ENCODE peak calls at places on chromosomes 7 and 10, in four cellular contexts. K is lower lobe of right lung, R is psoas muscle, O is pancreas. J is an unnamed sample.

GRCh38 chr10:103181244-103181643 is 11.8 kb downstream of the NT5C2 start:
- DNase-seq in O (no peak), R (no peak), K (no peak), J (no peak)

GRCh38 chr10:97850446-97850845 is 803 bp downstream of the GOLGA7B start:
- DNase-seq in O (no peak), K (no peak), R (no peak), J (no peak)

GRCh38 chr7:16078076-16078952 is 343.0 kb downstream of the CRPPA start:
- DNase-seq in R (no peak), K (no peak), O (no peak), J (no peak)

GRCh38 chr10:100901051-100901450 is 11.7 kb upstream of the SLF2 start:
- DNase-seq in O (no peak), R (no peak), K (no peak), J (no peak)

GRCh38 chr10:130557181-130557580 is 421.0 kb downstream of the GLRX3 start:
- DNase-seq in R (no peak), K (no peak), O (no peak), J (no peak)

GRCh38 chr10:114279886-114280644 is 41.0 kb downstream of the VWA2 start:
- DNase-seq in K (no peak), R (no peak), O (no peak), J (no peak)

GRCh38 chr7:6382797-6383196 is 65.0 kb downstream of the DAGLB start:
- DNase-seq in O (no peak), K (no peak), R (no peak), J (no peak)

GRCh38 chr10:116470768-116471415 is 43.2 kb downstream of the PNLIPRP3 start:
- DNase-seq in K (no peak), R (no peak), O (peak; percentile 51), J (no peak)

GRCh38 chr10:118034755-118035154 is 12.0 kb downstream of the RAB11FIP2 start:
- DNase-seq in O (no peak), K (peak; percentile 49), R (no peak), J (peak; percentile 35)

GRCh38 chr7:93720106-93720505 is 145.6 kb upstream of the CALCR start:
- DNase-seq in O (no peak), R (no peak), K (no peak), J (no peak)

GRCh38 chr10:110115784-110116520 is 91.5 kb upstream of the MXI1 start:
- DNase-seq in K (no peak), O (no peak), R (no peak), J (no peak)

GRCh38 chr10:13872411-13872810 is 285.6 kb downstream of the PRPF18 start:
- DNase-seq in O (no peak), K (no peak), R (no peak), J (no peak)

GRCh38 chr10:131617113-131617877 is 283.5 kb upstream of the PPP2R2D start:
- DNase-seq in K (no peak), R (no peak), O (no peak), J (no peak)

GRCh38 chr7:133912916-133913697 is 214.0 kb upstream of the LRGUK start:
- DNase-seq in O (no peak), K (no peak), R (no peak), J (no peak)

GRCh38 chr10:77287647-77288120 is 349.9 kb downstream of the KCNMA1 start:
- DNase-seq in O (no peak), R (no peak), K (no peak), J (no peak)

GRCh38 chr10:50469288-50469687 is 154.5 kb downstream of the SGMS1 start:
- DNase-seq in O (no peak), K (no peak), R (no peak), J (no peak)

GRCh38 chr10:34886906-34887615 is 72.0 kb upstream of the PARD3 start:
- DNase-seq in O (no peak), R (no peak), K (no peak), J (no peak)

GRCh38 chr7:143411976-143412708 is 3.5 kb upstream of the EPHA1 start:
- DNase-seq in O (no peak), K (no peak), R (no peak), J (no peak)

GRCh38 chr10:129074939-129075338 is 392.1 kb upstream of the MGMT start:
- DNase-seq in R (no peak), O (no peak), K (no peak), J (no peak)

GRCh38 chr7:141354251-141354650 is 197.0 kb upstream of the AGK start:
- DNase-seq in O (no peak), R (no peak), K (no peak), J (no peak)

GRCh38 chr10:1323951-1324350 is 267.8 kb downstream of the WDR37 start:
- DNase-seq in O (no peak), R (no peak), K (no peak), J (no peak)

GRCh38 chr10:71209324-71210030 is 2.9 kb upstream of the UNC5B start:
- DNase-seq in O (no peak), R (no peak), K (no peak), J (no peak)

GRCh38 chr10:25547391-25547790 is 372.6 kb downstream of the GPR158 start:
- DNase-seq in K (no peak), R (no peak), O (no peak), J (no peak)

GRCh38 chr10:22712959-22713852 is 1.2 kb downstream of the PIP4K2A start:
- DNase-seq in K (peak; percentile 65), O (peak; percentile 36), R (peak; percentile 21), J (peak; percentile 87)

GRCh38 chr10:95337761-95338160 is 47.0 kb upstream of the PDLIM1 start:
- DNase-seq in O (no peak), K (no peak), R (no peak), J (no peak)

GRCh38 chr10:98486421-98486820 is 39.7 kb upstream of the HPS1 start:
- DNase-seq in R (no peak), O (no peak), K (no peak), J (no peak)

GRCh38 chr7:66348531-66348930 is 143.4 kb downstream of the TPST1 start:
- DNase-seq in K (no peak), O (no peak), R (no peak), J (no peak)

GRCh38 chr7:66353547-66353946 is 148.4 kb downstream of the TPST1 start:
- DNase-seq in R (no peak), K (no peak), O (no peak), J (no peak)

GRCh38 chr7:66355762-66356161 is 150.6 kb downstream of the TPST1 start:
- DNase-seq in O (no peak), K (no peak), R (no peak), J (no peak)

GRCh38 chr7:66348959-66349358 is 143.8 kb downstream of the TPST1 start:
- DNase-seq in O (no peak), K (no peak), R (no peak), J (no peak)

GRCh38 chr7:66352071-66352470 is 146.9 kb downstream of the TPST1 start:
- DNase-seq in R (no peak), K (no peak), O (no peak), J (no peak)
- H3K27ac ChIP-seq in R (no peak overlapping the region), K (no peak overlapping the region), O (no peak overlapping the region), J (no peak overlapping the region)

GRCh38 chr7:138433583-138434437 is 26.2 kb upstream of the TRIM24 start:
- DNase-seq in K (no peak), R (no peak), O (no peak), J (no peak)

GRCh38 chr7:138434458-138435093 is 25.5 kb upstream of the TRIM24 start:
- DNase-seq in O (no peak), K (no peak), R (no peak), J (no peak)

GRCh38 chr7:138435231-138435919 is 24.7 kb upstream of the TRIM24 start:
- DNase-seq in O (no peak), K (no peak), R (no peak), J (no peak)

GRCh38 chr7:138440460-138440859 is 19.6 kb upstream of the TRIM24 start:
- DNase-seq in K (no peak), O (no peak), R (no peak), J (no peak)

GRCh38 chr7:138436388-138436787 is 23.7 kb upstream of the TRIM24 start:
- DNase-seq in R (no peak), O (no peak), K (no peak), J (no peak)
- H3K27me3 ChIP-seq in R (no peaks in the 10 kb centered on the region), O (no peaks in the 10 kb centered on the region), K (no peaks in the 10 kb centered on the region), J (no peaks in the 10 kb centered on the region)

DNA sequence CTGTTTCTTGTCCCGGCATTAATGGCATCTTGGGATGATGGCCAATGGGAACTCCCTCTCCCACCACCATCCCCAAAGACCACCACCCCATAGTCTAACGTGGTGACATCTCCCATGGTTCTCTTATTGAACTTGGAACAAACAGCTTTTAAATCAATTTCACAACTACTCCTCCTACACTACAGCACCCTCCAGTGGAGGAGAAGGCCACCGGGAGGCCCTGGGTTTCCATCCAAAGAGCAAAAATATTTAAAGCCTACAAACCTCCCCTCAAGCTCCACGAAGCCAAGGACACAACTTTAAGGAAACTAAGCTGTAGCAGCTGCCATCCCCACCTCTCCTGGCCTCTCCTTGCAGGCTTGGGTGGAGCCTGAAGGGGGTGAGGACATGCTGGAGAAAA is 94.1 kb upstream of the LANCL2 start:
- DNase-seq in O (no peak), K (no peak), R (no peak), J (no peak)
- TF ChIP-seq CTCF in O (no peak), K (no peak), R (peak; percentile 14), J (no peak)

DNA sequence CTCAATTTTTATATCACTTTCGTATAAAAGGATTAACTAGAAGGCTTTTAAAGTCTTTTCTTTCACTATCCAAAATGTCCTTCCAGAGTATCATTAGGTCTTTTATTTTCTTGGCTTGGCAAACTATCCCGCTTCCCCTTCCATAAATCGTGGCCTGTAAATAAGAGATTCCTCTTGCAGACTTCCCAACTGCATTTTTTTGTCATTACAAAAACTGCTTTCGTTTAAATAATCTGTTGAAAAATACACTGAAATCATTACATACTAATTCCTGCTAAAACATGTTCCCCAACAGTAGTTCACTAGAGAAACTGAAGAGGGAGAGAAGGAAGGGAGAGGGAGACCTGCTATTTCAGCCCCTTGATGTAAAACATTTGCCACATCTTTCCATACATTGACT is 48.8 kb upstream of the STK17A start:
- DNase-seq in K (no peak), R (no peak), O (no peak), J (no peak)
- H3K27ac ChIP-seq in K (no peak overlapping the region), R (no peak overlapping the region), O (no peak overlapping the region), J (no peak overlapping the region)

DNA sequence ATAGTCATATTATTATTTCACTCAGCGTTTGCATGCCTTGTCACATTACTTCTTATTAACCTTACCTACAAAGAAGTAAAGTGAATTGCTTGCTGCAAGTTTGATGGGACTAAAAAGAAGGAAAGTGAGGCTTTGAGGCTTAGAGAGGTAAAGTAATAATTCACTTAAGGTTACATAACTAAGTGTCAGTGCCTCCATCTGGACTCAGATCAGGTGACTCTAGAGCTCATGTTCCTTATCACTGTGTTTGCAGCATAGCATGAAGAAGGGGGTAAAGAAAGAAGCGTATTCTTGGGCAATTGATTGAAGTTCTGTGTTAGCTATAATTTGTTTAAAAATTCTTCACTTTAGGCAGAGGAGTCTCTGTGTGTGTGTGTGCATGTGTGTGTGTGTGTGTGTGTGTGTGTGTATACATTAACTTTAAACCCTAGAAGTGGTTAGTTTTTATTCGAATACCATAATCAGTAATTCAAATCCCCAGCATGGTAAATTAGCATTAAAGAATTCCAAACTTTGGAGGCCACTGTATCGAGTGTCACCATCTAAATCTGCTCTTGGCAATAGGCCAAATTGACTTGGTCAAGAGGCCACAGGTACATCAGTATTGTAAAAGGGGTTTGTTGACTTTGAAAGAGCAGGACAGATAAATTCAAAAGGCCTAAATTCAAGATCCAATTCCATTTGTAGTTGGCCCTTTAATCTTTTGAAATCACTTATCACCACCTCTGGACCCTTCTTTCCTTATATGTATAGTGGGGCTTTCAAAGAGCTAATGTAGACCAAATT is 2.2 kb upstream of the PON3 start:
- DNase-seq in K (no peak), O (no peak), R (no peak), J (no peak)
- H3K27me3 ChIP-seq in K (no peaks in the 10 kb centered on the region), O (no peaks in the 10 kb centered on the region), R (peaks cover 5% of the 10 kb centered on the region), J (peaks cover 29% of the 10 kb centered on the region)